ENCODE peak calls at places on chromosomes 3 and 15, in eight cellular contexts. Y is body of pancreas, R is right lobe of liver, Q is heart left ventricle, H is IMR-90, I is gastrocnemius medialis, L is GM12878, Z is HepG2. B is an unnamed sample.

GRCh38 chr3:5726618-5727017 is 539.1 kb downstream of the EDEM1 start:
- ATAC-seq in I (no peak), Z (no peak), R (no peak), L (no peak), H (no peak), Y (no peak), Q (no peak), B (no peak)

GRCh38 chr15:36465304-36465703 is 114.1 kb upstream of the CDIN1 start:
- ATAC-seq in L (no peak), I (no peak), Z (no peak), Q (no peak), R (no peak), H (no peak), Y (no peak), B (no peak)

GRCh38 chr3:33030802-33031201 is 66.1 kb downstream of the GLB1 start:
- ATAC-seq in L (peak), H (no peak), I (no peak), R (no peak), Z (peak), Y (no peak), Q (no peak), B (no peak)

GRCh38 chr3:153210116-153210515 is 48.1 kb downstream of the RAP2B start:
- ATAC-seq in I (no peak), Y (no peak), H (peak), R (no peak), Q (no peak), Z (no peak), L (no peak), B (no peak)

GRCh38 chr15:82846621-82847020 is 37.2 kb downstream of the WHAMM start:
- ATAC-seq in Z (no peak), H (no peak), L (no peak), Y (no peak), I (no peak), R (no peak), Q (no peak), B (no peak)

GRCh38 chr3:177195941-177196472 is 1.3 kb downstream of the TBL1XR1 start:
- ATAC-seq in H (no peak), Y (peak), R (peak), Q (no peak), Z (no peak), I (peak), L (peak), B (no peak)

GRCh38 chr3:20104167-20104661 is 64.0 kb downstream of the KAT2B start:
- ATAC-seq in Z (no peak), R (no peak), Q (no peak), L (peak), Y (no peak), H (no peak), I (no peak), B (no peak)

GRCh38 chr15:40063563-40064011 is 24.6 kb upstream of the SRP14 start:
- ATAC-seq in Z (no peak), R (no peak), Q (peak), L (no peak), H (peak), I (peak), Y (no peak), B (no peak)

GRCh38 chr3:178194547-178194946 is 341.7 kb upstream of the KCNMB2 start:
- ATAC-seq in H (no peak), L (no peak), R (no peak), I (no peak), Y (no peak), Z (no peak), Q (no peak), B (no peak)

GRCh38 chr15:64571857-64572291 is 111.5 kb downstream of the ZNF609 start:
- ATAC-seq in Y (peak), Q (no peak), H (no peak), R (peak), Z (peak), I (no peak), L (peak), B (no peak)

GRCh38 chr3:113673593-113673992 is 22.8 kb downstream of the USF3 start:
- ATAC-seq in Q (no peak), Z (no peak), Y (no peak), H (no peak), R (peak), L (no peak), I (peak), B (no peak)

GRCh38 chr15:80007532-80007931 is 36.5 kb upstream of the BCL2A1 start:
- ATAC-seq in H (no peak), L (no peak), R (no peak), Q (no peak), Z (peak), I (no peak), Y (no peak), B (no peak)

GRCh38 chr15:79311901-79312553 is 1.1 kb downstream of the TMED3 start:
- ATAC-seq in Z (peak), Y (no peak), L (peak), H (peak), Q (no peak), I (no peak), R (no peak), B (no peak)

GRCh38 chr15:77907824-77908751 is 169.4 kb downstream of the TBC1D2B start:
- ATAC-seq in Z (peak), I (no peak), Q (peak), H (peak), Y (no peak), R (peak), L (peak), B (no peak)

GRCh38 chr3:68424796-68425460 is 507.4 kb downstream of the TAFA4 start:
- ATAC-seq in Y (no peak), Z (no peak), L (no peak), R (no peak), Q (no peak), H (no peak), I (peak), B (no peak)

GRCh38 chr3:49912787-49913375 is 9.2 kb upstream of the MST1R start:
- ATAC-seq in H (no peak), Z (no peak), L (no peak), I (no peak), Y (no peak), Q (peak), R (no peak), B (no peak)

GRCh38 chr3:87354399-87354798 is 78.0 kb upstream of the POU1F1 start:
- ATAC-seq in R (peak), L (no peak), Y (no peak), I (no peak), H (no peak), Z (peak), Q (no peak), B (no peak)

GRCh38 chr15:47796339-47796738 is 79.0 kb downstream of the SEMA6D start:
- ATAC-seq in H (no peak), R (no peak), Q (peak), I (no peak), Y (no peak), Z (no peak), L (no peak), B (no peak)

DNA sequence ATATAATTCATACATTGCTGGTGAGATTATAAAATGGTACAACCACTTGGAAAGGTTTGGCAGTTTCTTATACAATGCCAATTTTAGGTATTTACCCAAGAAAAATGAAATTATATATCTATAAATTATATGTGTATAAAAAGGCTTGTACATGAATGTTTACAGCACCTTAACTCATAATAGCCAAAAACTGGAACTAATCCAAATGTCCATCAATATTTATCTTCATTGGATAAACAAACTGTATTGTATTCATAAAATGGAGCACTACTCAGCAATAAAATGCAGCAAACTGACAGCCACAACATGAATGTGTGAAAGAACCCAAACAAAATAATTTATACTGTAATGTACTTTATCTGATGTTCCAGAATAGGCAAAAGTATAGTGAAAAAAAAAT is 33.6 kb upstream of the EIF5A2 start:
- ATAC-seq in L (no peak), Q (no peak), Y (no peak), H (no peak), Z (no peak), I (no peak), R (no peak), B (no peak)
- TF ChIP-seq POLR2A in L (no peak), Q (no peak), Y (no peak), H (no peak), Z (no peak), I (no peak), R (no peak), B (no peak)

GRCh38 chr3:146246493-146246892 is 4.4 kb downstream of the PLSCR4 start:
- ATAC-seq in L (no peak), R (no peak), Q (no peak), Z (no peak), H (no peak), I (no peak), Y (no peak), B (no peak)

GRCh38 chr3:146247906-146248305 is 3.0 kb downstream of the PLSCR4 start:
- ATAC-seq in Q (no peak), R (no peak), I (no peak), H (no peak), L (no peak), Z (no peak), Y (no peak), B (no peak)

GRCh38 chr3:146250449-146251382 is at the start of gene PLSCR4:
- ATAC-seq in I (peak), H (peak), Q (peak), Y (peak), Z (peak), R (peak), L (peak), B (peak)
- TF ChIP-seq POLR2A in I (no peak), H (no peak), Q (no peak), Y (peak), Z (no peak), R (no peak), L (no peak), B (peak)

DNA sequence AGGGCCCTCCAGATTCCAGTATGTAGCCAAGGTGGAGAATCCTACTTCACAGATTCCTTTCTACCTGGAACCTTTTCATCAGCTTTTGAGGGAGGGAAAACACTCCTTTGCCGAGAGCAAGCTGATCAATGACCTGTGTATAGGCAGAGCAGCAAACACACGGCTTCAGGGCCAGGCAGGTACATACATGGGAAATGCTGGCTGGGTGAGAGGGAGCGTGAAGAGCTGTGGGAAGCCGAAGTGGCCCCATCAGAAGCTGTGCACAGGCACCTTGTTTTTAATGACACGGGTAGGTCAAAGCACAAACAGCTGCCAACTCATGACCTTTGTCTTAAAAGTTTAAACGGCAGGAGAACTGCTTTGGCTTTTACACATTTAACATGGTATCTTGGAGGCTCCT is 25.3 kb downstream of the STARD5 start:
- ATAC-seq in I (no peak), Y (no peak), Q (no peak), Z (no peak), H (no peak), R (no peak), L (no peak), B (no peak)
- TF ChIP-seq POLR2A in I (no peak), Y (no peak), Q (no peak), Z (no peak), H (no peak), R (no peak), L (peak), B (no peak)

GRCh38 chr3:160435747-160436146 is 13.8 kb downstream of the TRIM59 start:
- ATAC-seq in Z (no peak), L (peak), Y (no peak), H (no peak), I (no peak), R (no peak), Q (no peak), B (no peak)
- TF ChIP-seq POLR2A in Z (no peak), L (no peak), Y (no peak), H (no peak), I (no peak), R (no peak), Q (no peak), B (no peak)